ENCODE peak calls at places on chromosomes 5 and 9, in six cellular contexts. D is HCT116; S is CD8-positive, alpha-beta memory T cell; C is CD8-positive, alpha-beta T cell; V is left ventricle myocardium inferior; L is HAP-1. T is an unnamed sample.

GRCh38 chr5:110663525-110663924 is 62.9 kb downstream of the TMEM232 start:
- DNase-seq in L (no peak), C (no peak), S (no peak), V (no peak), D (no peak), T (no peak)

GRCh38 chr5:172486451-172486850 is 32.1 kb upstream of the SH3PXD2B start:
- DNase-seq in C (no peak), L (no peak), V (no peak), S (no peak), D (no peak), T (no peak)

GRCh38 chr9:94139672-94140417 is 55.6 kb downstream of the PTPDC1 start:
- DNase-seq in L (no peak), S (no peak), V (peak; percentile 85), D (peak; percentile 72), C (no peak), T (no peak)

GRCh38 chr9:112050544-112051475 is 124.3 kb downstream of the SUSD1 start:
- DNase-seq in D (no peak), V (no peak), L (peak; percentile 15), S (no peak), C (no peak), T (no peak)

GRCh38 chr5:86546582-86546981 is 71.2 kb upstream of the COX7C start:
- DNase-seq in D (peak; percentile 42), V (no peak), L (no peak), S (no peak), C (no peak), T (no peak)

GRCh38 chr5:134003957-134004625 is 684 bp downstream of the VDAC1 start:
- DNase-seq in V (peak; percentile 69), C (no peak), L (peak; percentile 32), D (no peak), S (no peak), T (peak; percentile 19)

GRCh38 chr5:151467576-151467975 is 20.2 kb downstream of the SLC36A1 start:
- DNase-seq in S (no peak), V (no peak), D (no peak), L (no peak), C (no peak), T (no peak)

GRCh38 chr5:55101556-55102276 is 730 bp upstream of the GZMA start:
- DNase-seq in V (no peak), S (peak; percentile 45), L (no peak), C (no peak), D (no peak), T (no peak)

GRCh38 chr9:61666310-61666709 is 476.5 kb downstream of the SPATA31A7 start:
- DNase-seq in L (no peak), S (no peak), V (no peak), D (no peak), C (no peak), T (no peak)

GRCh38 chr5:107340631-107341030 is 330.1 kb downstream of the EFNA5 start:
- DNase-seq in L (no peak), S (no peak), C (no peak), V (no peak), D (no peak), T (no peak)

GRCh38 chr5:136754216-136754615 is 388.9 kb upstream of the TRPC7 start:
- DNase-seq in L (no peak), S (no peak), V (no peak), D (no peak), C (no peak), T (no peak)

DNA sequence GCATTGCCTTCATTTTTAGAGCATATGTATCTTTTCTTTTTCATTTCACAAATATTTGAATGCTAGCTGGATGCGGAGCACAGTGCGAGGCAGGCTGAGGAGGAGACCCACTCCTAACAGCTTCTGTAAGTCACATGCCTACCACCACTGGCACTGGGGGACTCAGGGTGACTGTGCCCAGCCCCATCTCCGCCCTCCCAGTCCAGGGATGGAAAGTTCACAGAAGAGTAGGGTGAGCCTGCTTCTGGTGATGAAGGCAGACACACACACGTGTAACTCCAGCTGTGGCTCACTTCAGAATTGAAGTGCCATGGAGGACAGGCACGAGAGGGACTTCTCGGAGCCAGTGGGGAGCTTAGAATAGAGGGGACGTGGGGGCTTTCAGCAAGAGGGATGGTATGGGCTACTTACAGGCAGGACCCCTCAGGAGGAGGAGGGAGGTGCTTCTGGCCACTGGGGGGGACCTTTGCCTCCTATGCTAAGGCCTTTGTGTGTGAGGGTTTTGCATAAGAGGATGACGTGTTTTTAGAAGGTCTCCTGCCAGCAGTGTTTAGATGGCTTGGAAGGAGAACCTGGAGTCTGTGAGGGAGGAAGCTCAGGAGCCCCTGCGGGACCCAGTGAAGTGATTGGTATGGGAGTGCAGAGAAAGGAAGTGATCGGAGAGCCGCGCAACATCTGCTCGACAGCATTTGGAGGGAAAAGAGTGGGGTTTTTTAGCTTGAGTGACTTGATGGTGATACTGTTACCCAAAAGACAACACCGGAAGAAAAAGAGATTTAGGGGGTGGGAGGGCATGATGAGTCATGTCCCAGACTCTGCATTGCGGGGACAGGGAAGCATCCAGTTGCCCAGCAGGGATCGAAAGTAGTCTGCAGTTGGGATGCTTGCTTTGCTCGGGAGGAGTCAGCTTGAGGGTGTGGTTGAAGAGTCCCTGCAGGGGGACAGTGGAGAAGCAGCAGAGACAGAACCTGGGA is 163.5 kb upstream of the OTULINL start:
- DNase-seq in V (no peak), D (no peak), L (no peak), S (no peak), C (no peak), T (no peak)
- H3K4me1 ChIP-seq in V (peaks cover 35% of the 10 kb centered on the region), D (no peaks in the 10 kb centered on the region), L (no peaks in the 10 kb centered on the region), S (peaks cover 24% of the 10 kb centered on the region), C (peaks cover 26% of the 10 kb centered on the region), T (peaks cover 28% of the 10 kb centered on the region)

DNA sequence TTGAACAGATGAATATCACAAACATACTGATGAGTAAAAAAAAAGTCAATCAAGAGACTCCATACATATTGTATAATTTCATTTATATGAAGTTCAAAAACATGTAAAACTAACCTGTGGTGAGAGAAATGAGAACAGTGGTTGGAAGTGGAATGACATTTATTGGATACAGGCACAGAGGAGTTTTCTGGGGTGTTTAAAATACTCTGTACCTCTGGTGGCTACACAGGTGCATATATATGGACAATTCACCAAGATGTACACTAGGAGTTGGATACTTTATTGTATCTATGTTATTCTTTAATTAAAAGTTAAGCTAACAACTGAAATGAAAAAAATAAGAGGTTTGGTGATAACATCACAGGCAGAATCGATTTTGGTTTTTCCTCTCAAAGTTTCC is 14.1 kb downstream of the FOXD1 start:
- DNase-seq in L (no peak), C (no peak), V (no peak), D (no peak), S (no peak), T (no peak)
- H3K4me3 ChIP-seq in L (no peak overlapping the region), C (no peak overlapping the region), V (no peak overlapping the region), D (no peak overlapping the region), S (no peak overlapping the region), T (no peak overlapping the region)

DNA sequence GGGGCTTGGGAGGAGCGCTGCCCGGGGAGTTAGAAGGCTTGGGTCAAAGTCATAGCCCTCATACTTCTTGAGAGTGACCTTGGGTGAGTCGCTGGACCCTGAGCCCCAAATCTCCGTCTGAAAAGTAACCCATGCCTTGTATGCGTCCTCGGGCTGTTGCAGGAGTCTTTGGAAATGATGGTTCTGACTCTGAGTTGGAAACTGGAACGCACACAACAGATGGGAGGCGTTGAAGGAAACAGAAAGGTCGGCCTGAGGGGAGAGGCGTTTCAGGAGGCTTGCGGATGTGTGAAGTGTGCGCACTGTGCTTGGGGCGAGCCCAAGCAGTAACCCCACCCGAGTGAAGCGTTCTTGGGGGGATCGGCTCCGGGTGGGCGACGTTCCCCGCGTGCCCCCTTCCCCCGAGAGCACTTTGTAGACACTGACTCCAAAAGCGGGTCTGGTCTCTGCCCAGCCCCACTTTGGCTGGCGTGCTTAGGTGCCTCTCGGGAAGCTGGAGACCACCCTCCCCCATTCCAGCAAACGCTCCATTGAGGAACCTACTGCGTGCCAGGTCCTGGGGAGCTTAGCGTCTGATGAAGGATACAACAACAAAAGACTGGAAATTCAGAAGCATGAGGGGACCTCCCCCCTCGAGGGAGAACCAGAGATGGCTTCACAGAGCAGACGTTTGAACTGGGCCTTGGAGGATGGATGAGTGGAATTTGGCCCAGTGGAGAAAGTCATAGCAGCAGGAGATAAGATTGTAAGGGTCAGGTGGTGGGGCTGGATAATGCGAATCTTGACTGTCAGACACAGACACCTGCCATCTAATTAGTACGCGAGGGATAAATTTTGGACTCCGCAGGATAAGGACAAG is 949 bp upstream of the SLC25A51 start:
- DNase-seq in V (no peak), S (no peak), D (no peak), C (no peak), L (no peak), T (no peak)
- H3K4me1 ChIP-seq in V (peaks cover 38% of the 10 kb centered on the region), S (peaks cover 24% of the 10 kb centered on the region), D (peaks cover 9% of the 10 kb centered on the region), C (peaks cover 22% of the 10 kb centered on the region), L (peaks cover 10% of the 10 kb centered on the region), T (peaks cover 14% of the 10 kb centered on the region)

DNA sequence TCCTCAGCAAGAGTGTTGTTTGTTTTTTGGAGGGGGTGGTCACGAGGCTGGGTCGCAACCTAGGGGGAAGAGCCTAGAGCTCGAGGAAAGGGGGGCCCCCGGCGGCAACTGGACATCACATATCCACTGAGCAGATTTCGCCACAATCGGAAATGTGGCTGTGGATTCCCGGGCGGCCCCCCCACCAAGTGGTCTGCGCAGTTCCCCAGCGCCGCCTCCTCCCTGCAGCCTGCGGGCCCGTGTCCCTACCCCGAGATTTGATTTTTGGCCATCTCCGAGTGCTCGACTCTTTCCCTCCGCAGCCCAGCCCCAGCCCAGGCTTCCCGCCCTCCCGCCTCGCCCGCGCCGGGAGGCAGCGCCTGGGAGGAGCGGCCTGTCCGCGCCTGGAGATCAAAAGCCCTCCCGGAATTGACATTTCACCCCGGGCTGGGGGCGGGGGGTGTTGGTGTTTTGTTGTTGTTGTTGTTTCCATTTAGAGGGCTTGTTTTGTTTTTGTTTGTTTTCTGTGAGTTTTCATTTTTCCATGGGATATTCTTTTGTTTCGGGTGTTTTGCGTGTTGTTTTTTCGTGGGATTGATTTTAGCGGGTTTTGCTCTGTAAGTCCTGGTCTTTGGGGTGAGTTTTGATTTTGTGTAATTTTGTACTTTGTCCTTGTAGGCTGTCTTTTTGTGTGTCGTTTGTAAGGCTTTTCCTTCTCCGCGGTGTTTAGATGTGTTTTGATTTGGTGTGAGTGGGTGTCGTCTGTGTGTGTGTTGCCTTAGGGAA is 1.6 kb upstream of the PAX5 start:
- DNase-seq in S (no peak), D (no peak), L (no peak), V (no peak), C (no peak), T (no peak)
- H3K4me3 ChIP-seq in S (peak overlapping the region; percentile 84), D (no peak overlapping the region), L (no peak overlapping the region), V (peak overlapping the region; percentile 68), C (no peak overlapping the region), T (peak overlapping the region; percentile 69)

T was measured in effector memory CD4-positive, alpha-beta T cell.